ENCODE peak calls at places on chromosomes 11 and 22, in eight cellular contexts. S, J, M, H, Z, P, Q and V are unnamed samples. For H3K4me1, the result is how much of the 10 kb centered on the place peaks cover.

GRCh38 chr11:73872746-73873412 is 3.8 kb downstream of the COA4 start:
- DNase-seq in S (no peak), J (no peak), M (no peak), H (no peak), Z (no peak), P (no peak), Q (no peak), V (no peak)

GRCh38 chr11:63682045-63682915 is 980 bp downstream of the RTN3 start:
- DNase-seq in S (peak), J (peak), M (peak), H (peak), Z (peak), P (no peak), Q (peak), V (no peak)

GRCh38 chr22:31122532-31123291 is at the start of gene INPP5J:
- DNase-seq in S (peak), J (peak), M (peak), H (peak), Z (peak), P (peak), Q (no peak), V (no peak)

GRCh38 chr11:36398261-36398953 is 102.3 kb downstream of the PRR5L start:
- DNase-seq in S (no peak), J (no peak), M (peak), H (no peak), Z (no peak), P (no peak), Q (no peak), V (no peak)

GRCh38 chr11:113634940-113635575 is 71.0 kb downstream of the TMPRSS5 start:
- DNase-seq in S (no peak), J (no peak), M (no peak), H (no peak), Z (no peak), P (no peak), Q (no peak), V (no peak)

GRCh38 chr11:35622070-35622469 is 3.8 kb downstream of the FJX1 start:
- DNase-seq in S (no peak), J (no peak), M (no peak), H (no peak), Z (peak), P (no peak), Q (no peak), V (no peak)

GRCh38 chr11:944711-945470 is 19.2 kb downstream of the AP2A2 start:
- DNase-seq in S (no peak), J (no peak), M (no peak), H (no peak), Z (peak), P (no peak), Q (no peak), V (no peak)

GRCh38 chr11:45289369-45289768 is 3.2 kb upstream of the SYT13 start:
- DNase-seq in S (no peak), J (no peak), M (no peak), H (no peak), Z (no peak), P (no peak), Q (no peak), V (no peak)

GRCh38 chr22:30474683-30475424 is 3.0 kb upstream of the SEC14L3 start:
- DNase-seq in S (no peak), J (no peak), M (no peak), H (no peak), Z (peak), P (no peak), Q (no peak), V (no peak)

GRCh38 chr22:42169055-42169469 is 38.5 kb upstream of the CYP2D6 start:
- DNase-seq in S (peak), J (peak), M (no peak), H (peak), Z (peak), P (no peak), Q (peak), V (no peak)

GRCh38 chr22:38017272-38017920 is 33.0 kb upstream of the SOX10 start:
- DNase-seq in S (peak), J (peak), M (peak), H (peak), Z (no peak), P (peak), Q (no peak), V (peak)

GRCh38 chr22:45475876-45476514 is 26.7 kb upstream of the FBLN1 start:
- DNase-seq in S (no peak), J (no peak), M (peak), H (no peak), Z (no peak), P (peak), Q (no peak), V (no peak)

GRCh38 chr11:114159320-114159719 is 99.8 kb downstream of the ZBTB16 start:
- DNase-seq in S (no peak), J (no peak), M (no peak), H (peak), Z (no peak), P (no peak), Q (no peak), V (peak)

GRCh38 chr11:14390669-14391068 is 31.7 kb upstream of the RRAS2 start:
- DNase-seq in S (no peak), J (no peak), M (no peak), H (no peak), Z (no peak), P (no peak), Q (no peak), V (no peak)

GRCh38 chr11:12693485-12694181 is 19.4 kb downstream of the TEAD1 start:
- DNase-seq in S (no peak), J (peak), M (peak), H (peak), Z (no peak), P (peak), Q (peak), V (peak)

GRCh38 chr22:29308148-29308790 is 1.8 kb downstream of the GAS2L1 start:
- DNase-seq in S (no peak), J (no peak), M (no peak), H (peak), Z (no peak), P (no peak), Q (no peak), V (no peak)

GRCh38 chr22:33056108-33056507 is 2.1 kb downstream of the SYN3 start:
- DNase-seq in S (no peak), J (no peak), M (no peak), H (no peak), Z (no peak), P (no peak), Q (no peak), V (no peak)

GRCh38 chr11:129317564-129317963 is 58.1 kb upstream of the BARX2 start:
- DNase-seq in S (no peak), J (no peak), M (no peak), H (no peak), Z (no peak), P (no peak), Q (no peak), V (no peak)

GRCh38 chr11:45148276-45148675 is 1.8 kb downstream of the PRDM11 start:
- DNase-seq in S (no peak), J (no peak), M (no peak), H (peak), Z (no peak), P (no peak), Q (no peak), V (no peak)

GRCh38 chr22:44341431-44342346 is 28.9 kb upstream of the SHISAL1 start:
- DNase-seq in S (no peak), J (peak), M (no peak), H (peak), Z (no peak), P (no peak), Q (no peak), V (no peak)

GRCh38 chr11:121841487-121842167 is 274.4 kb downstream of the BLID start:
- DNase-seq in S (no peak), J (no peak), M (no peak), H (peak), Z (peak), P (no peak), Q (no peak), V (no peak)

GRCh38 chr11:107928767-107929507 is 689 bp downstream of the RAB39A start:
- DNase-seq in S (peak), J (no peak), M (no peak), H (no peak), Z (peak), P (no peak), Q (peak), V (no peak)

GRCh38 chr11:6319879-6320410 is 356 bp downstream of the CAVIN3 start:
- DNase-seq in S (no peak), J (peak), M (peak), H (peak), Z (peak), P (peak), Q (no peak), V (peak)

GRCh38 chr11:76604081-76604601 is 66.4 kb downstream of the LRRC32 start:
- DNase-seq in S (no peak), J (no peak), M (no peak), H (no peak), Z (no peak), P (no peak), Q (no peak), V (no peak)

GRCh38 chr11:117535201-117535869 is 207.7 kb downstream of the CEP164 start:
- DNase-seq in S (peak), J (peak), M (peak), H (peak), Z (no peak), P (no peak), Q (no peak), V (no peak)

GRCh38 chr11:12569499-12570040 is 104.7 kb upstream of the TEAD1 start:
- DNase-seq in S (no peak), J (no peak), M (no peak), H (no peak), Z (no peak), P (no peak), Q (no peak), V (no peak)

GRCh38 chr22:32644252-32645100 is 157.0 kb upstream of the TIMP3 start:
- DNase-seq in S (no peak), J (peak), M (peak), H (peak), Z (peak), P (peak), Q (no peak), V (peak)

GRCh38 chr11:118227865-118228785 is 3.3 kb upstream of the JAML start:
- DNase-seq in S (no peak), J (no peak), M (no peak), H (no peak), Z (no peak), P (no peak), Q (peak), V (no peak)

GRCh38 chr11:62656801-62657429 is 3.8 kb upstream of the INTS5 start:
- DNase-seq in S (no peak), J (no peak), M (no peak), H (no peak), Z (no peak), P (no peak), Q (no peak), V (no peak)

GRCh38 chr11:92838655-92839334 is 130.7 kb upstream of the MTNR1B start:
- DNase-seq in S (no peak), J (no peak), M (no peak), H (no peak), Z (peak), P (no peak), Q (no peak), V (no peak)

GRCh38 chr11:125173027-125173426 is 8.5 kb downstream of the PKNOX2 start:
- DNase-seq in S (no peak), J (no peak), M (no peak), H (peak), Z (no peak), P (no peak), Q (no peak), V (no peak)
- H3K4me1 ChIP-seq in S (under half), J (under half), M (under half), H (under half), Z (under half), P (under half), Q (under half), V (under half)

DNA sequence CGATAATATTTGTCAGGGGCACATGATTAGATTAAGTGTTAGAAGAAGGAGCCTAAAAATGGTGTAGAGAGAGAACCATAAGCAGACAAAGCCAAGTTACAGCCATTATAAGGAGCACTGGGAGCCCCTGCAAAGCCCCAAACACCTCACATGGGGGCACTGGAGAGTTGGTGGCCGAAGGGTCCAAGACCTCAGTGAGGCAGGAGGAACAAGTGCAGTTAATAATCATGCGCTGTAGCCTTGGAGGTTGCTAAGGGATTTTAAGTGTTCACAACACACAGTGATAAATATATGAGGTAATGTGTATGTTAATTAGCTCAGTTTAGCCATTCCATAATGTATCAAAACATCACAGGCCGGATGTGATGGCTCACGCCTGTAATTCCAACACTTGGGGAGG is 54.4 kb upstream of the JAM3 start:
- DNase-seq in S (peak), J (no peak), M (no peak), H (no peak), Z (peak), P (no peak), Q (no peak), V (no peak)
- TF ChIP-seq CTCF in S (peak), J (peak), M (no peak), H (peak), Z (peak), P (peak), Q (peak), V (no peak)

GRCh38 chr22:46651316-46651715 is 31.1 kb downstream of the GRAMD4 start:
- DNase-seq in S (no peak), J (no peak), M (no peak), H (no peak), Z (no peak), P (no peak), Q (no peak), V (no peak)

GRCh38 chr22:46649176-46650077 is 29.2 kb downstream of the GRAMD4 start:
- DNase-seq in S (peak), J (peak), M (no peak), H (no peak), Z (no peak), P (no peak), Q (no peak), V (peak)

GRCh38 chr22:46652081-46652929 is 32.1 kb downstream of the GRAMD4 start:
- DNase-seq in S (no peak), J (no peak), M (no peak), H (no peak), Z (no peak), P (no peak), Q (no peak), V (no peak)

GRCh38 chr22:46652930-46653331 is 32.7 kb downstream of the GRAMD4 start:
- DNase-seq in S (no peak), J (peak), M (no peak), H (no peak), Z (no peak), P (no peak), Q (no peak), V (no peak)

DNA sequence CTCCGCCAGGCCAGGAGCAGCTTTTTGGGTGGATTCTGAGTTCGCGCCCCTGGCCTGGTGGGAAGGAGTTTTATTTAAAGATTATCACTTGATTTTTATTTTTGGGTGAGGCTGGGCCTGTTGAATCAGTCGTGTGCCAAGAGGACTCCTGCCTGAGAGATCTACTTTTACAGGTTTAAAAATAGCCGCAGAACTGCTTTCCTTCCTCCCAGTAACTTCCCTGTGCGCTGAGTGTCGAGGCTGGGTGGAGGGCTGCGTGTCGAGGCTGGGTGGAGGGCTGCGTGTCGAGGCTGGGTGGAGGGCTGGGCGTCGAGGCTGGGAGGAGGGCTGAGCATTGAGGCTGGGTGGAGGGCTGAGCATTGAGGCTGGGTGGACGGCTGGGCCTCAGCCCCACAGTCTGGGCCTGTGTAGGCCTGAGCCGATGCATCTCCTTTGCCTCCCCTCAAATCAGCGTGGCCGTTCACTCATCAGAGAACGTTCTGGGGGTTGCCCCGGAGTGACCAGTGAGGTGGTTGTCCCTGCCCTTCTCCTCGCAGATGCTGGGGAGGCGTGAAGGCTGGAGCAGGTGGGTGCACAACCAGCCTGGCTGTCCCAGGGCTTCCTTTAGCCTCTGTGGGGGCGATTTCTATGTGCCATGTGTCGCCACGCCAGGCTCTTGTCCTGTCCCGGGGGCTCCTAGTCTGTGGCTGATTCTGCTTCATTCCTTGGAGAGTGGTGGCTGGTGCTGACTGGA is 30.1 kb downstream of the GRAMD4 start:
- DNase-seq in S (no peak), J (no peak), M (no peak), H (no peak), Z (no peak), P (no peak), Q (no peak), V (peak)
- H3K4me1 ChIP-seq in S (under half), J (under half), M (under half), H (under half), Z (under half), P (under half), Q (under half), V (under half)

GRCh38 chr11:66720223-66720898 is 8.7 kb downstream of the SPTBN2 start:
- DNase-seq in S (peak), J (no peak), M (peak), H (no peak), Z (peak), P (peak), Q (no peak), V (no peak)

GRCh38 chr11:66717925-66718319 is 11.1 kb downstream of the SPTBN2 start:
- DNase-seq in S (no peak), J (no peak), M (no peak), H (no peak), Z (no peak), P (peak), Q (no peak), V (no peak)

GRCh38 chr11:66720899-66721470 is 8.0 kb downstream of the SPTBN2 start:
- DNase-seq in S (no peak), J (no peak), M (no peak), H (no peak), Z (no peak), P (no peak), Q (no peak), V (no peak)

GRCh38 chr11:66719111-66719872 is 9.7 kb downstream of the SPTBN2 start:
- DNase-seq in S (no peak), J (no peak), M (no peak), H (no peak), Z (no peak), P (peak), Q (no peak), V (no peak)

DNA sequence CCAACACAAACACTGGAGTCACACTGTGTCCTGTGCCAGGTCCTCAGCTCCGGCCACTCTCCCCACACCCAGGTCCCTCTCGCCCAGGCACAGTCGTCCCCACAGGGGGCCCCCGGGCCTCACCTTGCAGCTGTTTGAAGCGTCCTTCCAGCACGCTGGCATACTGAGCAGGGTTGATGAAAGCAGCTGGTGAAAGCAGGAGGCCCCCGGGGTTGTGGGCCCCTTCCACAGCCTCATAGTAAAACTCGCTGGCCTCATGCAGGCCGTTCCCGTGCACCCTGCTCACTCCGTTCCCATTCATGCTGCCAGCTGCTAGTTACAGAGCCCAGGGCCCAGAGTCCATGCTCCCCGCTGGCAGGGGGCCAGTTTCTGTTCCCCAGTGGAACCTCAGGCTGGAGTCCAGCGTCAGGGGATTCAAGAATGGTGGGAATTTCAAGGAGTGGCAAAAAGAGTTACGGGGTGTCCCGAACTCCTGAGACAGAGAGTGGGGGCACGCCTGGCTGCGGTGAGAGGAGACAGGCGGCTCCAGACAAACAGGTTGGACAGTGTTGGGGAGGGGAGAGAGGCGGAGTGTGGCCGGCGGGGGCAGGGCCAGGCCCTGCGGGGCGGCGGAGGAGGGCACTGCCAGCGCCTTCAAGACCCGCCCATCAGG is 10.6 kb downstream of the SPTBN2 start:
- DNase-seq in S (no peak), J (no peak), M (peak), H (no peak), Z (peak), P (peak), Q (no peak), V (no peak)
- TF ChIP-seq CTCF in S (no peak), J (no peak), M (peak), H (no peak), Z (peak), P (no peak), Q (no peak), V (no peak)

DNA sequence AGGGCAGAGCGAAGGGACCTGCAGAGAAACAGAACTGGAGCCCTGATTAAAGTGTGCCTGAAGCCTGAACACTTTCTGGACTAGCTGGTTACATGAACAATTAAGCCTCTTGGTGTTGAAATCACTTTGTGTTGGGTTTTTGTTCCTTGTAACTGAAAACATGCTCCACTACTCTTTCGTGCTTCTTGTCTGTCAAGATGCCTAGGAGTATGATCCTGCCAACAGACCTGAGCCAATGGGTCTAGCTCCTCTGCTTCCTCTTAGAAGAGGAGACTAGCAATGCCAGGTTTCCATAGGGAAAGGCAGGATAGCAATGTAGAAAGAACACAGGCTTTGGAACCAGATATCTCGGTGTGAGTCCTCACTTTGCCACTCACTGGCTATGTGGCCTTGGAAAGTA is 40.3 kb downstream of the IRAG1 start:
- DNase-seq in S (no peak), J (no peak), M (no peak), H (no peak), Z (no peak), P (peak), Q (no peak), V (no peak)
- H3K4me1 ChIP-seq in S (under half), J (under half), M (half or more), H (under half), Z (under half), P (half or more), Q (under half), V (under half)

DNA sequence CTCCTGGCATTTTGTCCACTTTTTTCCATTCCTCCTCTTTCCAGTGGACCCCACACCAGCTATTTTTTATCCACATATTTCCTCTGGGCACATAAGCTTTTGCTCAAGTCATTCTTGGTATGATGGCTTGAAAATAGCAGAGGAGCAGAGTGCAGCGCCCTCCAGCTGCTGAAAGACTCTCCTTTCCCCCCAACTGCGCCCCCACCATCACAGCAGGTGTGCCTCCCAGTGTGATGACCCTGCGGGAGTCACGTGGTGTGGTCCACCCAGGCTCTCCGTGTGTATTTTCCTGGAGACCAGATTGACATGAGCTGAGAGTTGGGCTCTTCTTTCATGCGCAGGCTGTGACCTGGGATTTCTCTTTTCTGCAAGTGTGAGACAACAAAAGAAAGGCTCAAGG is 1241.6 kb downstream of the TBC1D22A start:
- DNase-seq in S (no peak), J (no peak), M (no peak), H (no peak), Z (no peak), P (no peak), Q (no peak), V (no peak)
- TF ChIP-seq CTCF in S (no peak), J (no peak), M (no peak), H (no peak), Z (no peak), P (no peak), Q (peak), V (no peak)

GRCh38 chr11:112231952-112232351 is 5.7 kb downstream of the PTS start:
- DNase-seq in S (no peak), J (no peak), M (no peak), H (no peak), Z (no peak), P (no peak), Q (no peak), V (no peak)
- H3K4me1 ChIP-seq in S (under half), J (under half), M (under half), H (under half), Z (under half), P (under half), Q (under half), V (under half)